ENCODE peak calls at places on chromosome 9, in ten cellular contexts. O, Y, Q, E, L, B, K, C, V and S are unnamed samples.

GRCh38 chr9:118701985-118702384 is 667.2 kb downstream of the BRINP1 start:
- DNase-seq in O (no peak), Y (no peak), Q (no peak), E (no peak), L (no peak), B (no peak), K (no peak), C (no peak), V (no peak), S (no peak)

GRCh38 chr9:120773218-120773617 is 20.0 kb downstream of the FBXW2 start:
- DNase-seq in O (no peak), Y (no peak), Q (no peak), E (no peak), L (no peak), B (no peak), K (no peak), C (no peak), V (no peak), S (no peak)

GRCh38 chr9:4743131-4743875 is 2.3 kb upstream of the AK3 start:
- DNase-seq in O (no peak), Y (no peak), Q (no peak), E (no peak), L (peak), B (no peak), K (no peak), C (no peak), V (no peak), S (peak)

GRCh38 chr9:91361294-91362201 is at the start of gene AUH:
- DNase-seq in O (peak), Y (peak), Q (peak), E (peak), L (peak), B (peak), K (peak), C (no peak), V (peak), S (peak)

GRCh38 chr9:98396236-98396635 is 140.8 kb upstream of the TBC1D2 start:
- DNase-seq in O (no peak), Y (no peak), Q (no peak), E (no peak), L (no peak), B (no peak), K (no peak), C (no peak), V (no peak), S (no peak)

GRCh38 chr9:117247271-117247670 is 167.6 kb downstream of the ASTN2 start:
- DNase-seq in O (no peak), Y (peak), Q (no peak), E (no peak), L (peak), B (no peak), K (no peak), C (no peak), V (no peak), S (peak)

GRCh38 chr9:93346240-93347112 is 105.0 kb upstream of the FAM120A start:
- DNase-seq in O (no peak), Y (no peak), Q (peak), E (no peak), L (no peak), B (peak), K (no peak), C (no peak), V (no peak), S (no peak)

GRCh38 chr9:130535818-130536521 is 43.4 kb upstream of the FUBP3 start:
- DNase-seq in O (peak), Y (peak), Q (peak), E (peak), L (no peak), B (peak), K (no peak), C (no peak), V (peak), S (no peak)

GRCh38 chr9:136946228-136946892 is 1.3 kb downstream of the C8G start:
- DNase-seq in O (no peak), Y (no peak), Q (peak), E (no peak), L (no peak), B (no peak), K (no peak), C (no peak), V (no peak), S (no peak)

GRCh38 chr9:136946893-136947891 is 2.1 kb downstream of the C8G start:
- DNase-seq in O (no peak), Y (no peak), Q (peak), E (no peak), L (no peak), B (no peak), K (no peak), C (no peak), V (no peak), S (no peak)

GRCh38 chr9:136949239-136949816 is 2.7 kb upstream of the LCN12 start:
- DNase-seq in O (no peak), Y (no peak), Q (no peak), E (no peak), L (no peak), B (no peak), K (no peak), C (no peak), V (no peak), S (no peak)

GRCh38 chr9:136949817-136950655 is 2.0 kb upstream of the LCN12 start:
- DNase-seq in O (peak), Y (peak), Q (peak), E (peak), L (peak), B (peak), K (peak), C (peak), V (peak), S (peak)

GRCh38 chr9:136947955-136948510 is 3.0 kb downstream of the C8G start:
- DNase-seq in O (peak), Y (peak), Q (peak), E (peak), L (peak), B (peak), K (peak), C (no peak), V (peak), S (peak)
- TF ChIP-seq CTCF in O (peak), Y (peak), Q (peak), E (peak), L (peak), B (peak), K (peak), C (peak), V (peak), S (peak)

GRCh38 chr9:108278341-108278740 is 577.4 kb downstream of the ACTL7B start:
- DNase-seq in O (no peak), Y (no peak), Q (no peak), E (peak), L (no peak), B (no peak), K (no peak), C (no peak), V (no peak), S (no peak)

GRCh38 chr9:108286807-108287206 is 569.0 kb downstream of the ACTL7B start:
- DNase-seq in O (no peak), Y (no peak), Q (no peak), E (no peak), L (no peak), B (no peak), K (no peak), C (no peak), V (no peak), S (no peak)

GRCh38 chr9:108282872-108283271 is 572.9 kb downstream of the ACTL7B start:
- DNase-seq in O (peak), Y (peak), Q (no peak), E (peak), L (no peak), B (no peak), K (no peak), C (no peak), V (no peak), S (peak)
- TF ChIP-seq CTCF in O (peak), Y (peak), Q (peak), E (peak), L (no peak), B (peak), K (peak), C (peak), V (peak), S (no peak)

GRCh38 chr9:21965401-21965951 is 28.7 kb downstream of the CDKN2A start:
- DNase-seq in O (peak), Y (no peak), Q (peak), E (peak), L (no peak), B (peak), K (peak), C (peak), V (peak), S (no peak)
- TF ChIP-seq CTCF in O (peak), Y (no peak), Q (peak), E (peak), L (no peak), B (peak), K (peak), C (peak), V (peak), S (no peak)

GRCh38 chr9:81552571-81552970 is 136.8 kb downstream of the TLE1 start:
- DNase-seq in O (no peak), Y (no peak), Q (no peak), E (no peak), L (no peak), B (no peak), K (no peak), C (no peak), V (no peak), S (no peak)

GRCh38 chr9:81548911-81549310 is 140.4 kb downstream of the TLE1 start:
- DNase-seq in O (no peak), Y (no peak), Q (no peak), E (peak), L (no peak), B (no peak), K (no peak), C (no peak), V (no peak), S (no peak)

GRCh38 chr9:81550207-81550583 is 139.2 kb downstream of the TLE1 start:
- DNase-seq in O (no peak), Y (no peak), Q (no peak), E (no peak), L (no peak), B (no peak), K (no peak), C (no peak), V (no peak), S (no peak)

GRCh38 chr9:81546498-81546897 is 142.8 kb downstream of the TLE1 start:
- DNase-seq in O (no peak), Y (no peak), Q (no peak), E (no peak), L (no peak), B (no peak), K (no peak), C (no peak), V (no peak), S (no peak)

DNA sequence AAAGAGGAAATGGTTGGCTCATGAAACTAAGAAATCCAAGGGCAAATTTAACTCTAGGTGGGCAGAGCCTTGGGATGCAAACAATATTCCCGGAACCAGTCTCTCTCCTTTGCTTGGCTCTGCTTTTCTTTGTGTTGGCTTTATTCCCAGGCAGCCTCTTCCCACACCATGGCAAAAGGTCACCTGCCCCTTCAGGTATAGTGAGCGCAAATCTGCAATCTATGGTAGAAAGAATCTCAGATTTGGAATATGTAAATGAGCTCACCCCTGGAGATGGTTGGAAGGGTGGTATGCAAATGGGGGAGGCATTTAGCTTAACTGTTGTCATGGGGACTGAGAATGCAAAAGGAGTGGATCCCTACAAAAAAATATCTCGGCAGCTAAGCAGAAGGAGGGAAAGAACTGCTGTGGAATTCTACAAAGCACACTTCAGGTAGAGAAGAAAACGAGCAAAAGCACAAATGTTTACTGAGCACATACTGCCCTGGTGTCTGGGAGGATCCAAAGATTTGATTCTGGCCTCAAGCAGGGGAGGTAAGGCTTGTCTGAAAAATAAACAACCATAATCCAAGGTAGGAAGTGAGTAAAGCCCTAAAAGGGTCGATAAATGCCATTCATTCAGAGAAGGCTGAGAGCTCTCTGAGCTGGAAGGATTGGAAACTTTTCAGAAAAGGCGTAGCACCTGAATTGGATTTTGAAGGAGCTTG is 139.7 kb downstream of the TLE1 start:
- DNase-seq in O (no peak), Y (no peak), Q (no peak), E (peak), L (no peak), B (no peak), K (no peak), C (no peak), V (no peak), S (peak)
- TF ChIP-seq CTCF in O (no peak), Y (no peak), Q (no peak), E (no peak), L (no peak), B (no peak), K (no peak), C (no peak), V (no peak), S (no peak)